ENCODE peak calls at places on chromosomes 12 and 14, in four cellular contexts. A is brain microvascular endothelial cell, J is fibroblast of lung, U is progenitor cell of endocrine pancreas. E is an unnamed sample.

GRCh38 chr12:108597559-108598471 is at the start of gene TMEM119:
- DNase-seq in A (no peak), U (no peak), J (peak), E (peak)

GRCh38 chr12:75892779-75893408 is 138.7 kb downstream of the PHLDA1 start:
- DNase-seq in U (no peak), J (peak), A (peak), E (no peak)

GRCh38 chr14:105937253-105938054 is 411.1 kb downstream of the TMEM121 start:
- DNase-seq in U (no peak), J (no peak), A (no peak), E (no peak)

GRCh38 chr12:24960222-24960855 is 11.4 kb upstream of the BCAT1 start:
- DNase-seq in U (peak), A (peak), J (peak), E (peak)

GRCh38 chr12:116880817-116881324 is 370 bp downstream of the HRK start:
- DNase-seq in U (peak), A (no peak), J (peak), E (peak)

GRCh38 chr14:101400815-101401214 is 160.5 kb upstream of the DIO3 start:
- DNase-seq in A (peak), J (no peak), U (no peak), E (no peak)

GRCh38 chr12:20629414-20630156 is 65.5 kb upstream of the SLCO1C1 start:
- DNase-seq in A (peak), U (no peak), J (peak), E (no peak)

GRCh38 chr14:90368946-90369721 is 27.7 kb upstream of the CALM1 start:
- DNase-seq in A (no peak), U (no peak), J (peak), E (no peak)

GRCh38 chr14:59343585-59343984 is 121.6 kb downstream of the GPR135 start:
- DNase-seq in U (no peak), J (no peak), A (no peak), E (no peak)

DNA sequence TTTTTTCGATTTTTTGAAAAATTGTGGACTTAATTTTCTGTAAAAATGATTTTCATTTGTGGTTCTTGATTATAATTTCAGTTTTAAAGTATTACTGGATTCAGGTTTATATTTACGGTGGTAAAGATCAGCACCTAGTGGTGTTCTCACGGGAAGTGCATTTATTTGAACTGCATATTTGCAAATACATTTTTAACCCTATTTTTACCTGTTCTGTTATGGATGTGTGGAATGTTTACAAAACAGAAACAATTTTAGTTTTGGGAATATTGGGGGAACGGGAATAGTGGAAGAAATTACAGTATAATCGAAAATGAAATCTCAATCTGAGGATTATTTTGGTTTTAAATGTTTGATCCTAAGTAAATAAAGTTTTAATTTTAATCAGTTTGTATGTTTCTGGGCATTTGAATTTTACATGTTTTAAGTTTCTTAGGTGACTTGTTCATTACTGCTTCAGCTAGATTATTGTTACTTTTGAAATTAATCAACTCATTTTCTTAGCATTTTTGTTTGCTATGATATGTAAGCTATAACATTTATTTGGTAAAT is 805 bp downstream of the ATF7IP start:
- DNase-seq in J (peak), U (no peak), A (no peak), E (no peak)
- TF ChIP-seq CTCF in J (no peak), U (peak), A (no peak), E (no peak)

GRCh38 chr12:121898287-121898686 is 9.7 kb downstream of the PSMD9 start:
- DNase-seq in U (no peak), A (no peak), J (no peak), E (no peak)

GRCh38 chr12:121893901-121894540 is 5.4 kb downstream of the PSMD9 start:
- DNase-seq in A (peak), U (no peak), J (peak), E (no peak)

GRCh38 chr12:121889267-121889624 is 656 bp downstream of the PSMD9 start:
- DNase-seq in J (no peak), U (no peak), A (no peak), E (no peak)

GRCh38 chr12:121892673-121893561 is 4.3 kb downstream of the PSMD9 start:
- DNase-seq in A (no peak), U (no peak), J (no peak), E (no peak)

GRCh38 chr12:121894633-121895032 is 6.0 kb downstream of the PSMD9 start:
- DNase-seq in U (no peak), A (peak), J (peak), E (peak)
- TF ChIP-seq CTCF in U (peak), A (peak), J (peak), E (no peak)

GRCh38 chr12:120845696-120846095 is 58.5 kb downstream of the SPPL3 start:
- DNase-seq in U (no peak), J (no peak), A (no peak), E (no peak)
- TF ChIP-seq CTCF in U (no peak), J (no peak), A (no peak), E (no peak)

DNA sequence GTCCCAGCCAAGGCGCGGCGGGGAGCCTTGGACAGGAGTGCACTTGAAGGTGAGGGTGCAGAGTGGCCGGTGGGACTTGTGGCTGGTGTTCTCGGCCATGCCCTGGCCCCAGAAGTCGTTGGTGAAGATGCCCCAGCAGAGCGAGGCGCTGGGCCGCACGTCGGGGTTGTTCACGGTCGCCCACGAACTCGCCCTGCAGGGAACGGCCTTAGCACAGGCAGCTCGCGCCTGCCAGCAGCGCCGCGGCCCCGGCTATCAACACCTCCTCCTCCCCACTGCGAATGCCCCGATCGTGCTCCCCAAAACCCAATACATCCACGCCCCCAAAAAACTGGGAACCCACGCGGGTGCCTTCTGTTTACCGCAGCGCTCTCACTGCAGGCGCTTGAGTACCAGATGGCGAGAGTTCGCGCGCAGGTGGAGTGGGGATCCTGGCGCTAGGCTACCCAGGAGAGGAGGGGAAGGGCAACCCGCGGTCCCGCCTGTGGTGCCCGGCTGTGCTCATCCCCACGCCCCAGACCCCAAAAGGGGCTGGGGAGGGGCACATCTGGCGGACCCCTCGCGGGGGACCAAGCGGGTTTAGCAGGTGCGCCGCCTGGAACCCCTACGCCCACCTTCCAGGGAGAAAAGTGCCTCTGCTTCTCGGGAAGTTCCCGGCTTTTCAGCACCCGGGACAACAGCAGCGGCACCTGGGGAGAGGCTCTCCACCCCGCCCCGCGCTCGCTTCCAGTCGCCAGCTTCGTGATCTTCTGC is 386.3 kb upstream of the TMTC1 start:
- DNase-seq in U (no peak), J (peak), A (no peak), E (peak)
- TF ChIP-seq CTCF in U (no peak), J (no peak), A (no peak), E (no peak)

DNA sequence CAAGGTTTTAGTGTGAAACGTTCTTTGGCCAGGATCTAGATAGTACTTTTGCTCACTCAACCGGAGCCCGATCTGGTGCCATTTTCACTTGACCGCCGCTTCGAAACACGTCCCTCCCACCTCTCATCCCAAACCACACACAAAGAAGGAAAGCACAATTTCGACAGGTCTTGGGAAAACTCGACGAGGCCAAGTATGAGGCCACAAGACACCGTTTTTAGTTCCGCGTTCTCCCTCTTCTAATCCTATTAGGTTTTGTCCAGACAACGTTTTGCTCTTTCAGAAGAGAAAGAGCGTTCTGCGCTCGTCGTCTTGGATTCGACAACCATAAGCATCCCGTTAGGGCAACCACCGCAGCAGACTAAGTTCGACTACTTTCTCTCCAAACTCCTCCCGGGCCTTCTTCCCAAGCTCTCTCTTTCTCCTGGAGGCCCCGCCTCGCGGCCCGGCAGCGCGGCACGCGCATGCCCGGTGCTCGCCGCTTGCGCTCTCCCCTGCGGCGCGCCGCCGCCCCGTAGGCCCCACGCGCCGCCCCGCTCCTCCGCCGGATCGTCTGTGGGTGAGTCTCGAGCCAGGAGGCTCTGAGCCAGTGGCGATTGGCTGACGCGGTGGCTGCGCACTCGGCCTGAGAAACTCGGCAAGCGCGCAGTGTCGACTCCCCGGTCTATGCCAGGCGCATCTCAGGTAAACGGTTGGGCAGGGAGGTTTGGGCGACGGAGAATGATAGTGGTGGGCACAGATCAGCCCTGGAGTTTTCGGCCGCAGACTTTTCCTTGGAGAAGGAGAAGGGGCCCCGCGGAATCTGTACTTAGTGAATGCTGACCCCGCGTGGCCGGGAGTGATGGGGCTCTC is at the start of gene MIPOL1:
- DNase-seq in A (peak), U (peak), J (peak), E (peak)
- TF ChIP-seq CTCF in A (peak), U (peak), J (peak), E (no peak)